ENCODE peak calls at places on chromosomes 6 and 20, in four cellular contexts. One of them, this sample, is unnamed.

GRCh38 chr20:60172306-60172984 is 214.2 kb downstream of the CDH26 start:
- DNase-seq in AG09319: no peak
- DNase-seq in SHP77 treated with DMSO at 0.1 percent for 48 hours: no peak
- DNase-seq in NCI-H510A treated with DMSO at 0.1 percent for 48 hours: no peak
- DNase-seq in this sample: no peak

GRCh38 chr20:41234546-41234945 is 83.0 kb downstream of the ZHX3 start:
- DNase-seq in AG09319: no peak
- DNase-seq in SHP77 treated with DMSO at 0.1 percent for 48 hours: no peak
- DNase-seq in NCI-H510A treated with DMSO at 0.1 percent for 48 hours: no peak
- DNase-seq in this sample: no peak

GRCh38 chr6:3291987-3292386 is 33.2 kb downstream of the PSMG4 start:
- DNase-seq in AG09319: no peak
- DNase-seq in SHP77 treated with DMSO at 0.1 percent for 48 hours: no peak
- DNase-seq in NCI-H510A treated with DMSO at 0.1 percent for 48 hours: no peak
- DNase-seq in this sample: no peak

GRCh38 chr6:83514877-83515466 is 2.6 kb downstream of the PRSS35 start:
- DNase-seq in AG09319: peak; percentile 46
- DNase-seq in SHP77 treated with DMSO at 0.1 percent for 48 hours: no peak
- DNase-seq in NCI-H510A treated with DMSO at 0.1 percent for 48 hours: peak; percentile 50
- DNase-seq in this sample: peak; percentile 56

GRCh38 chr6:25637946-25638345 is 14.1 kb upstream of the SCGN start:
- DNase-seq in AG09319: no peak
- DNase-seq in SHP77 treated with DMSO at 0.1 percent for 48 hours: no peak
- DNase-seq in NCI-H510A treated with DMSO at 0.1 percent for 48 hours: peak; percentile 69
- DNase-seq in this sample: no peak

GRCh38 chr6:17116090-17116387 is 14.2 kb downstream of the STMND1 start:
- DNase-seq in AG09319: no peak
- DNase-seq in SHP77 treated with DMSO at 0.1 percent for 48 hours: no peak
- DNase-seq in NCI-H510A treated with DMSO at 0.1 percent for 48 hours: no peak
- DNase-seq in this sample: no peak

GRCh38 chr20:6802227-6802626 is 34.7 kb downstream of the BMP2 start:
- DNase-seq in AG09319: no peak
- DNase-seq in SHP77 treated with DMSO at 0.1 percent for 48 hours: no peak
- DNase-seq in NCI-H510A treated with DMSO at 0.1 percent for 48 hours: no peak
- DNase-seq in this sample: peak; percentile 57

GRCh38 chr6:3841711-3842565 is 7.2 kb upstream of the FAM50B start:
- DNase-seq in AG09319: no peak
- DNase-seq in SHP77 treated with DMSO at 0.1 percent for 48 hours: no peak
- DNase-seq in NCI-H510A treated with DMSO at 0.1 percent for 48 hours: no peak
- DNase-seq in this sample: peak; percentile 89

GRCh38 chr6:154606457-154606856 is 96.0 kb upstream of the CNKSR3 start:
- DNase-seq in AG09319: no peak
- DNase-seq in SHP77 treated with DMSO at 0.1 percent for 48 hours: no peak
- DNase-seq in NCI-H510A treated with DMSO at 0.1 percent for 48 hours: no peak
- DNase-seq in this sample: peak; percentile 47

GRCh38 chr6:139539852-139540251 is 165.4 kb upstream of the CITED2 start:
- DNase-seq in AG09319: peak; percentile 77
- DNase-seq in SHP77 treated with DMSO at 0.1 percent for 48 hours: no peak
- DNase-seq in NCI-H510A treated with DMSO at 0.1 percent for 48 hours: no peak
- DNase-seq in this sample: peak; percentile 90

GRCh38 chr20:56575157-56575556 is 42.1 kb downstream of the FAM209B start:
- DNase-seq in AG09319: no peak
- DNase-seq in SHP77 treated with DMSO at 0.1 percent for 48 hours: no peak
- DNase-seq in NCI-H510A treated with DMSO at 0.1 percent for 48 hours: no peak
- DNase-seq in this sample: no peak

GRCh38 chr20:43963872-43964791 is 49.5 kb downstream of the TOX2 start:
- DNase-seq in AG09319: no peak
- DNase-seq in SHP77 treated with DMSO at 0.1 percent for 48 hours: no peak
- DNase-seq in NCI-H510A treated with DMSO at 0.1 percent for 48 hours: no peak
- DNase-seq in this sample: peak; percentile 94

GRCh38 chr6:13811627-13812358 is 2.6 kb downstream of the MCUR1 start:
- DNase-seq in AG09319: no peak
- DNase-seq in SHP77 treated with DMSO at 0.1 percent for 48 hours: no peak
- DNase-seq in NCI-H510A treated with DMSO at 0.1 percent for 48 hours: no peak
- DNase-seq in this sample: no peak

GRCh38 chr20:38414769-38415450 is 20.2 kb downstream of the SNHG17 start:
- DNase-seq in AG09319: no peak
- DNase-seq in SHP77 treated with DMSO at 0.1 percent for 48 hours: no peak
- DNase-seq in NCI-H510A treated with DMSO at 0.1 percent for 48 hours: no peak
- DNase-seq in this sample: no peak

This sample was measured in RPMI7951.